ENCODE peak calls at places on chromosome 11, in four cellular contexts. One of them, this sample, is unnamed.

GRCh38 chr11:70432065-70432464 is 33.7 kb downstream of the CTTN start:
- DNase-seq in GM23338: no peak
- DNase-seq in H9: no peak
- DNase-seq in HCT116: no peak
- DNase-seq in this sample: no peak

GRCh38 chr11:79466411-79466810 is 25.6 kb upstream of the TENM4 start:
- DNase-seq in GM23338: no peak
- DNase-seq in H9: no peak
- DNase-seq in HCT116: no peak
- DNase-seq in this sample: peak

GRCh38 chr11:116893906-116894305 is 56.5 kb upstream of the APOA1 start:
- DNase-seq in GM23338: no peak
- DNase-seq in H9: no peak
- DNase-seq in HCT116: no peak
- DNase-seq in this sample: no peak

GRCh38 chr11:18011633-18012313 is 1.1 kb downstream of the SERGEF start:
- DNase-seq in GM23338: no peak
- DNase-seq in H9: no peak
- DNase-seq in HCT116: no peak
- DNase-seq in this sample: no peak

GRCh38 chr11:45483361-45483760 is 182.1 kb downstream of the CHST1 start:
- DNase-seq in GM23338: no peak
- DNase-seq in H9: no peak
- DNase-seq in HCT116: no peak
- DNase-seq in this sample: no peak

GRCh38 chr11:84292955-84293354 is 1006.8 kb upstream of the CCDC90B start:
- DNase-seq in GM23338: no peak
- DNase-seq in H9: no peak
- DNase-seq in HCT116: no peak
- DNase-seq in this sample: no peak

GRCh38 chr11:93507517-93507916 is 35.7 kb downstream of the SMCO4 start:
- DNase-seq in GM23338: no peak
- DNase-seq in H9: no peak
- DNase-seq in HCT116: no peak
- DNase-seq in this sample: no peak

GRCh38 chr11:134207538-134208239 is 16.1 kb downstream of the NCAPD3 start:
- DNase-seq in GM23338: peak
- DNase-seq in H9: peak
- DNase-seq in HCT116: no peak
- DNase-seq in this sample: no peak

GRCh38 chr11:2535673-2536439 is 91.0 kb downstream of the KCNQ1 start:
- DNase-seq in GM23338: no peak
- DNase-seq in H9: no peak
- DNase-seq in HCT116: no peak
- DNase-seq in this sample: no peak

GRCh38 chr11:100612766-100613165 is 74.3 kb upstream of the ARHGAP42 start:
- DNase-seq in GM23338: no peak
- DNase-seq in H9: no peak
- DNase-seq in HCT116: no peak
- DNase-seq in this sample: no peak

GRCh38 chr11:103091024-103091423 is 936 bp downstream of the DCUN1D5 start:
- DNase-seq in GM23338: peak
- DNase-seq in H9: no peak
- DNase-seq in HCT116: no peak
- DNase-seq in this sample: peak

GRCh38 chr11:13269775-13270174 is 7.8 kb upstream of the BMAL1 start:
- DNase-seq in GM23338: no peak
- DNase-seq in H9: no peak
- DNase-seq in HCT116: no peak
- DNase-seq in this sample: peak

GRCh38 chr11:18650859-18651557 is 16.9 kb upstream of the SPTY2D1 start:
- DNase-seq in GM23338: peak
- DNase-seq in H9: peak
- DNase-seq in HCT116: peak
- DNase-seq in this sample: no peak

GRCh38 chr11:6614446-6614845 is 2.4 kb upstream of the TAF10 start:
- DNase-seq in GM23338: no peak
- DNase-seq in H9: no peak
- DNase-seq in HCT116: no peak
- DNase-seq in this sample: no peak

GRCh38 chr11:12628322-12628721 is 45.9 kb upstream of the TEAD1 start:
- DNase-seq in GM23338: no peak
- DNase-seq in H9: no peak
- DNase-seq in HCT116: no peak
- DNase-seq in this sample: no peak

GRCh38 chr11:44633641-44634040 is 68.2 kb downstream of the CD82 start:
- DNase-seq in GM23338: no peak
- DNase-seq in H9: peak
- DNase-seq in HCT116: no peak
- DNase-seq in this sample: no peak

GRCh38 chr11:71384561-71384960 is 63.6 kb downstream of the DHCR7 start:
- DNase-seq in GM23338: no peak
- DNase-seq in H9: no peak
- DNase-seq in HCT116: no peak
- DNase-seq in this sample: no peak

GRCh38 chr11:64251986-64252837 is 882 bp downstream of the PLCB3 start:
- DNase-seq in GM23338: peak
- DNase-seq in H9: no peak
- DNase-seq in HCT116: no peak
- DNase-seq in this sample: peak

GRCh38 chr11:63985812-63986155 is 454 bp upstream of the OTUB1 start:
- DNase-seq in GM23338: peak
- DNase-seq in H9: no peak
- DNase-seq in HCT116: no peak
- DNase-seq in this sample: no peak

GRCh38 chr11:131002145-131002544 is 85.9 kb upstream of the SNX19 start:
- DNase-seq in GM23338: no peak
- DNase-seq in H9: no peak
- DNase-seq in HCT116: no peak
- DNase-seq in this sample: peak

GRCh38 chr11:14542384-14542783 is 22.2 kb upstream of the PSMA1 start:
- DNase-seq in GM23338: no peak
- DNase-seq in H9: no peak
- DNase-seq in HCT116: no peak
- DNase-seq in this sample: no peak

GRCh38 chr11:14539867-14540475 is 19.8 kb upstream of the PSMA1 start:
- DNase-seq in GM23338: peak
- DNase-seq in H9: no peak
- DNase-seq in HCT116: no peak
- DNase-seq in this sample: no peak

GRCh38 chr11:14538926-14539554 is 18.9 kb upstream of the PSMA1 start:
- DNase-seq in GM23338: no peak
- DNase-seq in H9: no peak
- DNase-seq in HCT116: no peak
- DNase-seq in this sample: no peak

GRCh38 chr11:14541180-14541579 is 21.0 kb upstream of the PSMA1 start:
- DNase-seq in GM23338: no peak
- DNase-seq in H9: no peak
- DNase-seq in HCT116: no peak
- DNase-seq in this sample: no peak

GRCh38 chr11:14537134-14537599 is 17.0 kb upstream of the PSMA1 start:
- DNase-seq in GM23338: peak
- DNase-seq in H9: no peak
- DNase-seq in HCT116: no peak
- DNase-seq in this sample: no peak
- H3K27ac ChIP-seq in GM23338: no peak
- H3K27ac ChIP-seq in H9: no peak
- H3K27ac ChIP-seq in HCT116: no peak
- H3K27ac ChIP-seq in this sample: no peak

DNA sequence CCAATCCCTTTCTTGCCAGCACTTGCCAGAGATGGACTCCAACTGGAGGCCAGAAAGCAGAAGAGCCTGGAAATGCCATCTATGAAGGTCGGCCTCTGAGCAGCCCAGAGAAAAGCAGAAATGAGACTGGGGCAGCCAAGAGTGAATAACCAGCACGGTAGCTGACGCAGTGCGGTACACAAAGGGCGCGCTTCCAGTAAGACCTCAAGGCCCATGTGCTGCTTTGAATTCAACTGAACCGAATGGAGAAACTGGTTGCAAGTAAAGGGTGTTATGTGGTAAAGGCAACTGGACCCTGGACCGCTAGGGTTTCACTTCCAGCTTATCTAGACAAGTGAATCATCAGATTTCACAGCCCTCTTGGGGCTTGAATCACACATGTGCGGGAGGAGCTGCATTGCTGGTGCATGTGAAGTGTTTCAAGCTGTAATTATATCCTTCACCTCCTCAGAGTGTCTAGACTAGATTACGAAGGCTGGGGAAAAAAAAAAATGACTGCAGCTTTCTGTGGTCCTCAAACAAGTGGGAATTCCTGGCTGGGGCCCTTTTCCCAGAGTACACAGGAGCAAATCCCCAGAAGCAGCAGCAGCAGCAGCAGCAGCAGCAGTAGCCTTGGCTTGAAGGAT is 128.9 kb downstream of the CCDC34 start:
- DNase-seq in GM23338: no peak
- DNase-seq in H9: no peak
- DNase-seq in HCT116: no peak
- DNase-seq in this sample: peak
- TF ChIP-seq CTCF in GM23338: no peak
- TF ChIP-seq CTCF in H9: no peak
- TF ChIP-seq CTCF in HCT116: no peak
- TF ChIP-seq CTCF in this sample: no peak

GRCh38 chr11:132056689-132057088 is 686.3 kb downstream of the NTM start:
- DNase-seq in GM23338: no peak
- DNase-seq in H9: no peak
- DNase-seq in HCT116: no peak
- DNase-seq in this sample: no peak
- H3K27ac ChIP-seq in GM23338: no peak
- H3K27ac ChIP-seq in H9: no peak
- H3K27ac ChIP-seq in HCT116: no peak
- H3K27ac ChIP-seq in this sample: no peak

DNA sequence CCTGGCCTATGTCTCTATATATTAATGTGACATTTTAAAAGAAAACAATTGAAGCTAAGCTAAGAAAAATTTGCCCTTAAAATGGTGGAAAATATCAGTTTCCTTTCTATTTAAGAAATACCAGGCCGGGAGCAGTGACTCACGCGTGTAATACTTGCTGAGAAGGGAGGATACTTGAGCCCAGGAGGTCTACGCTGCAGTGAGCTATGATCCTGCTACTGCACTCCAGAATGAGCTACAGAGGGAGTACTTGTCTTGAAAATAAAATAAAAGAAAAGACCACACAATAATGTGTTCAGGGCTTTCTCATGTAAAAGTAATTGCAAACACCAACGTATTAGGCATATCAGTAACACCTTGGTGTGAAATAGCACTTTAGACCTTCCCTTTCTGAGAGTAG is 1.4 kb upstream of the PRSS23 start:
- DNase-seq in GM23338: no peak
- DNase-seq in H9: no peak
- DNase-seq in HCT116: no peak
- DNase-seq in this sample: no peak
- TF ChIP-seq CTCF in GM23338: no peak
- TF ChIP-seq CTCF in H9: no peak
- TF ChIP-seq CTCF in HCT116: no peak
- TF ChIP-seq CTCF in this sample: no peak

DNA sequence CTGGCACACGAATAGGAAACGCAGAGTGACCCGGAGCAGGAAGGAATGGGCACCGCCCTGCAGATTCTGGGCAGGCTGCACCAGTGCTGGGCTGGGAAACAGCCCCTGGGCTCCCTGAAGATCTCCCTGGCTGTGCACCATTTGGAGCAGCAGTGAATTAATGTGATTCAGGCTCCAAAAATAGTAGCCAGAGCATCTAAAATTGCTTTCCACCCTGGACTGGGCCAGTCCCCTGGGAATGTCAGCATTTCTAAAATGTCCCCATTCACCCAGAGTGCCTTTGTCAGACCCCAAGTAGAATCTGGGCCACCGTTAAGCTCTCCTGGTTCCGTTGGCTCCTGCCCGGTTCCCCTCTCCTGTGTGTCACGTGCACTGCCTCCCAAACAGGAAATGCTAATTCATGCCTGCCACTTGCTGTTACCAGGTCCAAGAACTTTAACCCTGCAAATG is 18.5 kb downstream of the IRAG1 start:
- DNase-seq in GM23338: peak
- DNase-seq in H9: no peak
- DNase-seq in HCT116: no peak
- DNase-seq in this sample: no peak
- H3K27ac ChIP-seq in GM23338: no peak
- H3K27ac ChIP-seq in H9: no peak
- H3K27ac ChIP-seq in HCT116: peak
- H3K27ac ChIP-seq in this sample: no peak

GRCh38 chr11:95545116-95545875 is 244.3 kb downstream of the FAM76B start:
- DNase-seq in GM23338: peak
- DNase-seq in H9: no peak
- DNase-seq in HCT116: peak
- DNase-seq in this sample: no peak
- TF ChIP-seq CTCF in GM23338: peak
- TF ChIP-seq CTCF in H9: peak
- TF ChIP-seq CTCF in HCT116: peak
- TF ChIP-seq CTCF in this sample: peak

GRCh38 chr11:14538271-14538925 is 18.2 kb upstream of the PSMA1 start:
- DNase-seq in GM23338: no peak
- DNase-seq in H9: no peak
- DNase-seq in HCT116: no peak
- DNase-seq in this sample: no peak
- H3K27ac ChIP-seq in GM23338: peak
- H3K27ac ChIP-seq in H9: no peak
- H3K27ac ChIP-seq in HCT116: no peak
- H3K27ac ChIP-seq in this sample: no peak

GRCh38 chr11:94973099-94973968 is at the start of the genes CWC15 and KDM4D:
- DNase-seq in GM23338: peak
- DNase-seq in H9: peak
- DNase-seq in HCT116: peak
- DNase-seq in this sample: peak
- TF ChIP-seq CTCF in GM23338: no peak
- TF ChIP-seq CTCF in H9: no peak
- TF ChIP-seq CTCF in HCT116: no peak
- TF ChIP-seq CTCF in this sample: no peak

This sample was measured in foreskin keratinocyte.